ENCODE peak calls at places on chromosomes 4 and X, in ten cellular contexts. I, E, B, H, G, D, K, V, Q and W are unnamed samples.
A peak's percentile ranks its signal among the peaks of the same experiment; 100 is the strongest.

GRCh38 chr4:127143460-127144190 is 489.1 kb upstream of the INTU start:
- DNase-seq in I (no peak), E (no peak), B (no peak), H (no peak), G (peak; percentile 28), D (no peak), K (no peak), V (no peak), Q (peak; percentile 40), W (no peak)

GRCh38 chr4:950136-951020 is 18.1 kb downstream of the TMEM175 start:
- DNase-seq in I (no peak), E (no peak), B (no peak), H (no peak), G (no peak), D (peak; percentile 35), K (no peak), V (no peak), Q (no peak), W (no peak)

GRCh38 chr4:156571146-156571545 is 400.5 kb downstream of the PDGFC start:
- DNase-seq in I (no peak), E (no peak), B (no peak), H (no peak), G (no peak), D (peak; percentile 44), K (no peak), V (no peak), Q (no peak), W (no peak)

GRCh38 chrX:17377795-17378194 is 2.8 kb downstream of the NHS start:
- DNase-seq in I (no peak), E (peak; percentile 7), B (no peak), H (no peak), G (no peak), D (no peak), K (no peak), V (no peak), Q (peak; percentile 35), W (no peak)

GRCh38 chr4:90760059-90760458 is 632.9 kb downstream of the CCSER1 start:
- DNase-seq in I (no peak), E (no peak), B (no peak), H (no peak), G (no peak), D (no peak), K (no peak), V (no peak), Q (no peak), W (no peak)

GRCh38 chrX:41293269-41293668 is 40.7 kb upstream of the DDX3X start:
- DNase-seq in I (no peak), E (peak; percentile 13), B (no peak), H (no peak), G (no peak), D (peak; percentile 45), K (no peak), V (no peak), Q (no peak), W (no peak)

GRCh38 chr4:165515201-165515600 is 136.4 kb downstream of the CPE start:
- DNase-seq in I (no peak), E (no peak), B (no peak), H (no peak), G (no peak), D (no peak), K (no peak), V (no peak), Q (no peak), W (no peak)

GRCh38 chr4:184616633-184617471 is 32.4 kb downstream of the CASP3 start:
- DNase-seq in I (no peak), E (no peak), B (no peak), H (no peak), G (no peak), D (no peak), K (no peak), V (no peak), Q (no peak), W (no peak)

GRCh38 chrX:68894513-68895338 is 65.9 kb downstream of the EFNB1 start:
- DNase-seq in I (no peak), E (peak; percentile 8), B (no peak), H (no peak), G (no peak), D (peak; percentile 80), K (no peak), V (peak; percentile 2), Q (peak; percentile 67), W (no peak)

GRCh38 chr4:110104661-110105060 is 93.8 kb downstream of the ELOVL6 start:
- DNase-seq in I (no peak), E (no peak), B (no peak), H (no peak), G (no peak), D (no peak), K (no peak), V (no peak), Q (no peak), W (no peak)

GRCh38 chr4:6520978-6521377 is 48.6 kb upstream of the PPP2R2C start:
- DNase-seq in I (no peak), E (no peak), B (no peak), H (no peak), G (no peak), D (no peak), K (no peak), V (no peak), Q (no peak), W (no peak)

GRCh38 chr4:186703510-186703909 is 20.1 kb downstream of the FAT1 start:
- DNase-seq in I (no peak), E (no peak), B (no peak), H (no peak), G (no peak), D (no peak), K (no peak), V (no peak), Q (no peak), W (no peak)

GRCh38 chr4:67725132-67725531 is 24.2 kb upstream of the UBA6 start:
- DNase-seq in I (no peak), E (no peak), B (no peak), H (no peak), G (no peak), D (no peak), K (no peak), V (no peak), Q (peak; percentile 94), W (no peak)

GRCh38 chrX:40908026-40908425 is 172.7 kb upstream of the MED14 start:
- DNase-seq in I (no peak), E (no peak), B (no peak), H (no peak), G (no peak), D (no peak), K (no peak), V (no peak), Q (peak; percentile 16), W (no peak)

GRCh38 chrX:11672213-11672612 is 6.5 kb upstream of the ARHGAP6 start:
- DNase-seq in I (no peak), E (no peak), B (no peak), H (no peak), G (no peak), D (no peak), K (no peak), V (no peak), Q (no peak), W (no peak)

GRCh38 chr4:15238720-15239119 is 189.1 kb upstream of the C1QTNF7 start:
- DNase-seq in I (peak; percentile 23), E (peak; percentile 23), B (peak; percentile 23), H (peak; percentile 6), G (no peak), D (no peak), K (no peak), V (no peak), Q (peak; percentile 73), W (no peak)

GRCh38 chrX:133359466-133359865 is 55.8 kb downstream of the GPC4 start:
- DNase-seq in I (no peak), E (no peak), B (no peak), H (no peak), G (no peak), D (no peak), K (no peak), V (no peak), Q (no peak), W (no peak)

GRCh38 chr4:152535236-152535902 is 523 bp downstream of the FBXW7 start:
- DNase-seq in I (no peak), E (peak; percentile 41), B (no peak), H (no peak), G (no peak), D (peak; percentile 47), K (peak; percentile 27), V (no peak), Q (no peak), W (no peak)

GRCh38 chrX:141642979-141643378 is 53.5 kb downstream of the SPANXA2 start:
- DNase-seq in I (no peak), E (no peak), B (no peak), H (no peak), G (no peak), D (no peak), K (no peak), V (no peak), Q (peak; percentile 1), W (no peak)

GRCh38 chr4:924107-925096 is 7.7 kb downstream of the GAK start:
- DNase-seq in I (no peak), E (no peak), B (no peak), H (peak; percentile 19), G (no peak), D (peak; percentile 29), K (no peak), V (no peak), Q (peak; percentile 43), W (no peak)

GRCh38 chr4:61427818-61428495 is 227.8 kb downstream of the ADGRL3 start:
- DNase-seq in I (no peak), E (no peak), B (no peak), H (no peak), G (no peak), D (no peak), K (no peak), V (no peak), Q (peak; percentile 54), W (no peak)

GRCh38 chr4:168631241-168632151 is 134.6 kb downstream of the PALLD start:
- DNase-seq in I (no peak), E (no peak), B (peak; percentile 69), H (no peak), G (no peak), D (peak; percentile 78), K (no peak), V (peak; percentile 12), Q (peak; percentile 73), W (peak; percentile 7)

GRCh38 chr4:48653217-48654014 is 126.7 kb downstream of the FRYL start:
- DNase-seq in I (no peak), E (no peak), B (peak; percentile 5), H (peak; percentile 8), G (no peak), D (peak; percentile 73), K (no peak), V (no peak), Q (no peak), W (no peak)

GRCh38 chr4:859496-859895 is 33.6 kb upstream of the CPLX1 start:
- DNase-seq in I (no peak), E (no peak), B (no peak), H (no peak), G (no peak), D (peak; percentile 21), K (no peak), V (no peak), Q (no peak), W (no peak)

GRCh38 chrX:134999469-134999868 is 8.7 kb downstream of the SMIM10 start:
- DNase-seq in I (no peak), E (no peak), B (no peak), H (no peak), G (no peak), D (no peak), K (no peak), V (no peak), Q (peak; percentile 43), W (no peak)

GRCh38 chr4:36242629-36243354 is 1.5 kb downstream of the ARAP2 start:
- DNase-seq in I (no peak), E (no peak), B (no peak), H (no peak), G (no peak), D (no peak), K (no peak), V (no peak), Q (peak; percentile 26), W (no peak)

GRCh38 chr4:64911846-64912245 is 502.6 kb upstream of the TECRL start:
- DNase-seq in I (no peak), E (no peak), B (no peak), H (no peak), G (no peak), D (no peak), K (no peak), V (no peak), Q (no peak), W (no peak)

GRCh38 chrX:136344321-136344720 is 43.6 kb downstream of the ADGRG4 start:
- DNase-seq in I (no peak), E (no peak), B (no peak), H (no peak), G (no peak), D (no peak), K (no peak), V (no peak), Q (no peak), W (no peak)